ENCODE peak calls at places on chromosomes 12 and 14, in ten cellular contexts. Q, Y, X, V, S, F, H, P, U and A are unnamed samples.

GRCh38 chr12:121536929-121537813 is 43.7 kb downstream of the KDM2B start:
- DNase-seq in Q (peak; percentile 49), Y (no peak), X (peak; percentile 73), V (peak; percentile 81), S (peak; percentile 59), F (peak; percentile 32), H (peak; percentile 82), P (peak; percentile 82), U (peak; percentile 78), A (peak; percentile 93)

GRCh38 chr12:104886418-104887401 is 71.4 kb downstream of the SLC41A2 start:
- DNase-seq in Q (no peak), Y (no peak), X (peak; percentile 67), V (no peak), S (no peak), F (no peak), H (no peak), P (no peak), U (no peak), A (no peak)

GRCh38 chr14:92555440-92556111 is 42.0 kb downstream of the RIN3 start:
- DNase-seq in Q (no peak), Y (no peak), X (no peak), V (no peak), S (no peak), F (no peak), H (no peak), P (no peak), U (no peak), A (no peak)

GRCh38 chr12:97557116-97557515 is 94.5 kb downstream of the RMST start:
- DNase-seq in Q (no peak), Y (no peak), X (no peak), V (no peak), S (no peak), F (no peak), H (no peak), P (no peak), U (no peak), A (no peak)

GRCh38 chr12:126369487-126370463 is 1304.5 kb downstream of the AACS start:
- DNase-seq in Q (no peak), Y (no peak), X (peak; percentile 77), V (no peak), S (no peak), F (no peak), H (no peak), P (no peak), U (no peak), A (no peak)

GRCh38 chr12:101087903-101088302 is 122.1 kb downstream of the SLC5A8 start:
- DNase-seq in Q (no peak), Y (no peak), X (no peak), V (no peak), S (no peak), F (no peak), H (no peak), P (no peak), U (no peak), A (no peak)

GRCh38 chr14:77988966-77989365 is 181.2 kb upstream of the NRXN3 start:
- DNase-seq in Q (no peak), Y (no peak), X (peak; percentile 85), V (no peak), S (no peak), F (no peak), H (no peak), P (peak; percentile 86), U (no peak), A (no peak)

GRCh38 chr12:116361404-116362223 is 84.1 kb upstream of the MED13L start:
- DNase-seq in Q (no peak), Y (no peak), X (no peak), V (no peak), S (no peak), F (no peak), H (no peak), P (peak; percentile 16), U (no peak), A (no peak)

GRCh38 chr12:105986779-105987686 is 151.7 kb downstream of the NUAK1 start:
- DNase-seq in Q (no peak), Y (no peak), X (peak; percentile 90), V (no peak), S (no peak), F (no peak), H (no peak), P (no peak), U (no peak), A (no peak)

GRCh38 chr12:52285172-52285745 is 6.1 kb downstream of the KRT81 start:
- DNase-seq in Q (no peak), Y (no peak), X (peak; percentile 51), V (no peak), S (no peak), F (no peak), H (no peak), P (no peak), U (no peak), A (no peak)

GRCh38 chr14:80202888-80203562 is 8.3 kb downstream of the DIO2 start:
- DNase-seq in Q (no peak), Y (no peak), X (no peak), V (peak; percentile 37), S (no peak), F (no peak), H (no peak), P (no peak), U (no peak), A (peak; percentile 37)

GRCh38 chr12:86710110-86710509 is 453.9 kb upstream of the MGAT4C start:
- DNase-seq in Q (no peak), Y (no peak), X (peak; percentile 43), V (no peak), S (no peak), F (no peak), H (no peak), P (no peak), U (no peak), A (no peak)

GRCh38 chr14:99808133-99808505 is 14.9 kb downstream of the EML1 start:
- DNase-seq in Q (no peak), Y (no peak), X (no peak), V (no peak), S (no peak), F (no peak), H (no peak), P (no peak), U (peak; percentile 11), A (no peak)

GRCh38 chr12:56332512-56333196 is 1.1 kb downstream of the PAN2 start:
- DNase-seq in Q (no peak), Y (no peak), X (no peak), V (no peak), S (no peak), F (no peak), H (no peak), P (no peak), U (no peak), A (no peak)

GRCh38 chr12:11666131-11666530 is 16.7 kb downstream of the ETV6 start:
- DNase-seq in Q (no peak), Y (no peak), X (no peak), V (no peak), S (no peak), F (no peak), H (no peak), P (no peak), U (no peak), A (peak; percentile 39)

GRCh38 chr14:56812364-56813103 is 2.3 kb upstream of the OTX2 start:
- DNase-seq in Q (no peak), Y (no peak), X (no peak), V (no peak), S (no peak), F (no peak), H (no peak), P (no peak), U (no peak), A (no peak)